ENCODE peak calls at places on chromosomes 7 and 10, in six cellular contexts. N, M, T, B, X and Q are unnamed samples.

GRCh38 chr7:116810267-116811116 is 51.9 kb upstream of the CAPZA2 start:
- DNase-seq in N (no peak), M (no peak), T (peak; percentile 70), B (no peak), X (no peak), Q (peak; percentile 26)

GRCh38 chr7:987909-988308 is 4.9 kb downstream of the CYP2W1 start:
- DNase-seq in N (no peak), M (no peak), T (no peak), B (no peak), X (no peak), Q (no peak)

GRCh38 chr7:80206763-80207162 is 72.1 kb downstream of the GNAI1 start:
- DNase-seq in N (no peak), M (no peak), T (no peak), B (no peak), X (no peak), Q (no peak)

GRCh38 chr7:156790264-156790663 is 102.7 kb downstream of the LMBR1 start:
- DNase-seq in N (no peak), M (no peak), T (no peak), B (no peak), X (no peak), Q (no peak)

GRCh38 chr10:110901954-110902819 is 16.8 kb downstream of the BBIP1 start:
- DNase-seq in N (no peak), M (peak; percentile 80), T (peak; percentile 23), B (no peak), X (no peak), Q (peak; percentile 44)

GRCh38 chr7:155219947-155220769 is 77.5 kb upstream of the INSIG1 start:
- DNase-seq in N (no peak), M (no peak), T (no peak), B (no peak), X (no peak), Q (no peak)

GRCh38 chr10:132158122-132158741 is 28.5 kb upstream of the DPYSL4 start:
- DNase-seq in N (peak; percentile 15), M (no peak), T (peak; percentile 64), B (peak; percentile 47), X (no peak), Q (no peak)

GRCh38 chr10:119942973-119943372 is 50.4 kb downstream of the SEC23IP start:
- DNase-seq in N (no peak), M (peak; percentile 57), T (no peak), B (no peak), X (no peak), Q (no peak)

GRCh38 chr10:29922904-29923303 is 136.5 kb downstream of the JCAD start:
- DNase-seq in N (no peak), M (no peak), T (peak; percentile 52), B (no peak), X (no peak), Q (no peak)

GRCh38 chr7:93843260-93843659 is 47.3 kb downstream of the TFPI2 start:
- DNase-seq in N (no peak), M (peak; percentile 9), T (peak; percentile 1), B (no peak), X (no peak), Q (no peak)

GRCh38 chr10:68526634-68527132 is 640 bp downstream of the SLC25A16 start:
- DNase-seq in N (no peak), M (no peak), T (no peak), B (no peak), X (no peak), Q (no peak)

GRCh38 chr7:20408467-20408826 is 77.7 kb downstream of the ITGB8 start:
- DNase-seq in N (no peak), M (peak; percentile 19), T (no peak), B (no peak), X (no peak), Q (peak; percentile 28)

GRCh38 chr10:49738616-49739360 is 23.3 kb downstream of the OGDHL start:
- DNase-seq in N (no peak), M (no peak), T (no peak), B (peak; percentile 18), X (no peak), Q (no peak)

GRCh38 chr10:50275650-50276235 is 24.4 kb upstream of the ASAH2 start:
- DNase-seq in N (peak; percentile 14), M (peak; percentile 7), T (peak; percentile 37), B (peak; percentile 60), X (no peak), Q (peak; percentile 10)

DNA sequence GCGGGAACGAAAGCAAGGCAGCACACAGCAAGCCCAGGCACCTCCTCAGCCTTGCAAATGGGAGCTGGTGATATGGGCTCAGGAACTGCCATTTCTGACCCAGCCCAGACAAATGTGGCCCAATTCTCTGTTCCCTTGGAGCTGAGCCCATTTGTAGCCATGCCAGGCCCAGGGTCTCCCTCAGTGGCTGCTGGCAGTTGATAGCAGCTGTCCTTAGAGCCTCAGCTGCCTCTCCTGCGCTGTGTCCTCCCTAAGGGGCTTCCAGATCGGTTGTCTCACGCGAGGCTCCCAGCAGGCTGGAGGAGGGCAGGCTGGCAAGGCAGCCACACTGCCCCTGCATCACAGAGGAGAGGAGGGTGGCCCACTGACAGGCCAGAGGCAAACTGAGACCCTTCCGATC is 275.8 kb downstream of the KCNMA1 start:
- DNase-seq in N (no peak), M (no peak), T (no peak), B (no peak), X (no peak), Q (no peak)
- H4K8ac ChIP-seq in N (no peak overlapping the region), M (no peak overlapping the region), T (no peak overlapping the region), B (no peak overlapping the region), X (peak overlapping the region; percentile 52), Q (no peak overlapping the region)

GRCh38 chr10:64880546-64880945 is 1359.3 kb downstream of the REEP3 start:
- DNase-seq in N (no peak), M (no peak), T (no peak), B (no peak), X (no peak), Q (no peak)

GRCh38 chr10:64881257-64881656 is 1360.1 kb downstream of the REEP3 start:
- DNase-seq in N (no peak), M (no peak), T (no peak), B (no peak), X (no peak), Q (no peak)
- H4K8ac ChIP-seq in N (no peak overlapping the region), M (no peak overlapping the region), T (no peak overlapping the region), B (no peak overlapping the region), X (no peak overlapping the region), Q (no peak overlapping the region)

DNA sequence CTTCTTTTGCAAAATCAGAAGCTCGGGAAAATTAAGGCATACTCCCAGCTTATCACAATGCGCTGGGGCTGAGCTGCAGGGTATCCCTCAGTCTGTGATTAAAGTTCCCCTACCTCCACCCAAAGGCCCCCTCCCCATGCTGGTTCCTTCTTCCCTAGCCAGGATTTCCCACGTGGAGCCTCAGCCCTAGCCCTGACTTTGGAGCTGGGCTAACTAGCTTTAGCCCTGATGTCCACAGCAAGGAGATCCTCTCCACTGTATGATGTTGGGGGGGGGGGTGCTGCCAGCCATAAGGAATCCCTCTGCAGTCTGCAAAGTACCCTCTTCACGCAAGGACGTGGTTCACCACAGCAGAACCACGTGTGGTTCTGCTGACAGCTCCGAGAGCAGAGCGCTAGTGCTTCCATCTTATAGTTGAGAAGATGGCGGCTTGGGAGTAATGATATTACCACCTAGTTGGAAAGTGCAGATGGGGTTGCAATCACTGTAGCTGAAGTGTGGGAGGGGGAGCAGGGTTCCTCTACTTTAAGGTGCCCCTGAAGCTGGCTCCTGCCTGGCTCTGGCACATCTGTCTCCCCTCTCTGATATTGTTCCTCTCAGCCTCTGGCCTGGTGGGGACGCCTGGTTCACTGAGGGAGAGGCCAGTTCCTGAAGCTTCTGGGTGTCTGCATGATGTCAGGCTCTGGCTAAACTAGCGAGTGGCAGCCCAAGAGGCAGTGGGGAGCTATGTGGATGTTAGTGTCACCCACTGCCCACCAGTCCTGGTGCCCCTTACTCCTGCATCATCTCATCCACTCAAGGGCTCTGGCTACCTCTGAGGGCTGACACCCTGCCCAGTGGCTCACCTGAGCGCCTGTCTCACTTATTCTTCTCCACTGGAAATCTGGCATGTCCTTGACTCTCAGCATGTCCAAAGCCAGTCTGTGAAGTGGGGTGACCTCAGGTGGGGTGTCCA is 270.7 kb downstream of the RPS24 start:
- DNase-seq in N (no peak), M (no peak), T (no peak), B (peak; percentile 16), X (no peak), Q (no peak)
- H4K8ac ChIP-seq in N (no peak overlapping the region), M (no peak overlapping the region), T (no peak overlapping the region), B (no peak overlapping the region), X (no peak overlapping the region), Q (no peak overlapping the region)

GRCh38 chr7:44143606-44144250 is 2.6 kb upstream of the MYL7 start:
- DNase-seq in N (no peak), M (no peak), T (no peak), B (no peak), X (no peak), Q (no peak)
- H4K8ac ChIP-seq in N (no peak overlapping the region), M (no peak overlapping the region), T (no peak overlapping the region), B (no peak overlapping the region), X (no peak overlapping the region), Q (no peak overlapping the region)

DNA sequence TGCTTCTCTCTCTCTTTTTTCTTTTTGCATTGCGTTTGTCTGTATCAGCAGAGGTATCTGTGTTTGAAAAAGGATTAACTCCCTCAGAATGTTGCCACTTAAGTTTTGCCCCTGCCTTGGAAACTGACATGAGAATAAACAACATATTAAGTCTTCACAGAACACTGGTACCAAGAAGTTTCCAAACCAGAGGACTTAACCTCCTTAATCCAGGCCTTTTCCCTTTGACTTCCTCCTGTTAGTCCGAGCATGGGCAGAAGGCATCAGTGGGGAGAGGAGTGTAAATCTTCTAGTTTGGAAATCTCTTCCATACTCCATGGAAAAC is 681.4 kb downstream of the LRMDA start:
- DNase-seq in N (no peak), M (no peak), T (peak; percentile 60), B (no peak), X (no peak), Q (peak; percentile 84)
- H4K8ac ChIP-seq in N (no peak overlapping the region), M (no peak overlapping the region), T (no peak overlapping the region), B (no peak overlapping the region), X (no peak overlapping the region), Q (no peak overlapping the region)